ENCODE peak calls at places on chromosome 13, in four cellular contexts. N is tibial nerve, K is fibroblast of lung, B is H9. Z is an unnamed sample.

GRCh38 chr13:102225892-102226291 is 176.0 kb downstream of the FGF14 start:
- DNase-seq in N (no peak), K (no peak), B (no peak), Z (no peak)

GRCh38 chr13:112416647-112417046 is 40.5 kb downstream of the SPACA7 start:
- DNase-seq in N (no peak), K (no peak), B (no peak), Z (no peak)

GRCh38 chr13:44365899-44366298 is 7.7 kb upstream of the SERP2 start:
- DNase-seq in N (no peak), K (no peak), B (no peak), Z (no peak)

GRCh38 chr13:46622918-46623256 is 69.9 kb downstream of the LRCH1 start:
- DNase-seq in N (no peak), K (peak; percentile 92), B (no peak), Z (no peak)

GRCh38 chr13:108574856-108575255 is 54.6 kb upstream of the MYO16 start:
- DNase-seq in N (no peak), K (no peak), B (no peak), Z (no peak)

GRCh38 chr13:110308377-110309158 is 1.5 kb downstream of the COL4A2 start:
- DNase-seq in N (no peak), K (peak; percentile 61), B (peak; percentile 51), Z (peak; percentile 83)

GRCh38 chr13:79404985-79405384 is 1.1 kb downstream of the RBM26 start:
- DNase-seq in N (no peak), K (no peak), B (no peak), Z (no peak)

GRCh38 chr13:46795321-46795720 is 1.6 kb downstream of the ESD start:
- DNase-seq in N (no peak), K (no peak), B (no peak), Z (no peak)

GRCh38 chr13:102440259-102440936 is 38.5 kb upstream of the FGF14 start:
- DNase-seq in N (no peak), K (no peak), B (no peak), Z (no peak)

GRCh38 chr13:80783926-80784325 is 443.0 kb upstream of the SPRY2 start:
- DNase-seq in N (no peak), K (peak; percentile 93), B (no peak), Z (no peak)

GRCh38 chr13:80787604-80788003 is 446.7 kb upstream of the SPRY2 start:
- DNase-seq in N (no peak), K (no peak), B (no peak), Z (no peak)
- H3K4me1 ChIP-seq in N (no peaks in the 10 kb centered on the region), K (no peaks in the 10 kb centered on the region), B (peaks cover 4% of the 10 kb centered on the region), Z (no peaks in the 10 kb centered on the region)

DNA sequence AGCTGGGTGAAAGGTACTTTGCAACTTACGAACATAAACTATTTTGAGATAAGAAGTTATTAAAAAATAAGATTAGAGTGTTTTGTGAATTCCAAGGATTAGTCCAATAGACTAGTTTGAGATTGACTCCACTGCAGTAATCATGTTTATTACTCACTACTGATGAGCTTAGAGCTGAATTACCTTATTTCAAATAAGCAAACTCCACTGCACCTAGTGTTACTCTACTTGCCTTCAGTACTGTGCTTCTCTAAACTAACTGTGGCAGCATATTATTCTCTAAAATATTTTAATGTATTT is 111.7 kb downstream of the MIPEP start:
- DNase-seq in N (no peak), K (no peak), B (no peak), Z (no peak)
- H3K4me1 ChIP-seq in N (no peaks in the 10 kb centered on the region), K (peaks cover 10% of the 10 kb centered on the region), B (no peaks in the 10 kb centered on the region), Z (no peaks in the 10 kb centered on the region)

GRCh38 chr13:99798756-99799155 is 172.8 kb downstream of the ZIC5 start:
- DNase-seq in N (no peak), K (no peak), B (no peak), Z (no peak)
- H3K4me1 ChIP-seq in N (no peaks in the 10 kb centered on the region), K (no peaks in the 10 kb centered on the region), B (peaks cover 9% of the 10 kb centered on the region), Z (peaks cover 9% of the 10 kb centered on the region)

GRCh38 chr13:49253310-49253709 is 5.6 kb downstream of the CDADC1 start:
- DNase-seq in N (no peak), K (no peak), B (no peak), Z (no peak)
- H3K4me1 ChIP-seq in N (no peaks in the 10 kb centered on the region), K (no peaks in the 10 kb centered on the region), B (no peaks in the 10 kb centered on the region), Z (peaks cover 4% of the 10 kb centered on the region)

GRCh38 chr13:106597190-106597589 is 29.3 kb upstream of the ARGLU1 start:
- DNase-seq in N (peak; percentile 27), K (no peak), B (no peak), Z (no peak)
- H3K4me1 ChIP-seq in N (no peaks in the 10 kb centered on the region), K (peaks cover 7% of the 10 kb centered on the region), B (no peaks in the 10 kb centered on the region), Z (no peaks in the 10 kb centered on the region)

GRCh38 chr13:40564342-40564997 is 102.0 kb downstream of the FOXO1 start:
- DNase-seq in N (no peak), K (no peak), B (no peak), Z (no peak)
- H3K4me1 ChIP-seq in N (no peaks in the 10 kb centered on the region), K (no peaks in the 10 kb centered on the region), B (peaks cover 3% of the 10 kb centered on the region), Z (peaks cover 18% of the 10 kb centered on the region)

Z was measured in endodermal cell.